ENCODE peak calls at places on chromosomes 1 and 21, in ten cellular contexts. Q is pons; U is effector CD8-positive, alpha-beta T cell; R is T-cell; X is H54; K is heart right ventricle; T is adipocyte; V is NCI-H345; D is CD8-positive, alpha-beta memory T cell; W is amniotic stem cell. F is an unnamed sample.

GRCh38 chr1:248815407-248816034 is 10.2 kb downstream of the SH3BP5L start:
- DNase-seq in R (no peak), T (no peak), K (no peak), Q (no peak), D (no peak), X (no peak), V (no peak), U (no peak), W (no peak), F (no peak)

GRCh38 chr21:42754270-42754933 is 101.0 kb downstream of the PDE9A start:
- DNase-seq in T (no peak), U (no peak), W (no peak), D (no peak), V (no peak), X (no peak), Q (no peak), R (no peak), K (no peak), F (no peak)

GRCh38 chr1:155141799-155142198 is 1.5 kb upstream of the DPM3 start:
- DNase-seq in U (no peak), R (no peak), T (no peak), Q (no peak), K (no peak), V (no peak), X (no peak), D (no peak), W (no peak), F (no peak)

GRCh38 chr1:100613817-100614559 is 76.0 kb downstream of the GPR88 start:
- DNase-seq in T (no peak), U (no peak), W (no peak), V (no peak), K (no peak), R (no peak), D (peak), Q (no peak), X (no peak), F (no peak)

GRCh38 chr1:198623920-198624647 is 14.8 kb upstream of the PTPRC start:
- DNase-seq in Q (no peak), K (no peak), W (no peak), D (no peak), R (no peak), T (peak), V (no peak), U (no peak), X (no peak), F (no peak)

GRCh38 chr1:24507423-24507804 is 4.8 kb downstream of the RCAN3 start:
- DNase-seq in R (no peak), U (no peak), X (no peak), D (peak), V (no peak), Q (no peak), T (no peak), W (no peak), K (no peak), F (no peak)

GRCh38 chr1:179516976-179517705 is 58.6 kb downstream of the NPHS2 start:
- DNase-seq in T (no peak), W (no peak), Q (no peak), K (no peak), R (no peak), X (no peak), V (no peak), D (no peak), U (no peak), F (no peak)

GRCh38 chr1:201510734-201511133 is 3.8 kb upstream of the CSRP1 start:
- DNase-seq in X (no peak), R (no peak), V (no peak), D (no peak), W (no peak), K (no peak), Q (no peak), T (no peak), U (no peak), F (no peak)

GRCh38 chr1:192762265-192762664 is 46.6 kb upstream of the RGS2 start:
- DNase-seq in X (no peak), U (no peak), D (no peak), T (no peak), V (no peak), Q (no peak), K (no peak), R (no peak), W (no peak), F (no peak)

GRCh38 chr1:27993241-27993640 is 33.5 kb downstream of the XKR8 start:
- DNase-seq in D (no peak), X (no peak), V (no peak), R (peak), W (no peak), Q (no peak), K (no peak), T (no peak), U (no peak), F (no peak)

GRCh38 chr21:24205317-24205716 is 1402.0 kb downstream of the MRPL39 start:
- DNase-seq in U (no peak), Q (no peak), T (peak), D (no peak), X (no peak), R (no peak), W (no peak), K (no peak), V (no peak), F (no peak)

GRCh38 chr1:119327436-119328155 is 41.0 kb upstream of the HAO2 start:
- DNase-seq in X (no peak), V (peak), U (no peak), W (no peak), D (no peak), R (peak), K (no peak), Q (peak), T (peak), F (no peak)

GRCh38 chr1:29033829-29034466 is 89.8 kb downstream of the TMEM200B start:
- DNase-seq in W (peak), Q (peak), K (no peak), U (no peak), D (peak), X (no peak), R (no peak), V (peak), T (peak), F (peak)

GRCh38 chr1:1434131-1434811 is 1.2 kb upstream of the VWA1 start:
- DNase-seq in T (no peak), Q (peak), K (peak), R (no peak), U (no peak), D (no peak), X (no peak), W (no peak), V (no peak), F (no peak)

GRCh38 chr1:68703921-68704354 is 207.1 kb upstream of the DEPDC1 start:
- DNase-seq in Q (no peak), D (no peak), R (no peak), U (no peak), V (no peak), K (no peak), X (no peak), T (no peak), W (no peak), F (no peak)

GRCh38 chr1:29539971-29540370 is 303.6 kb downstream of the PTPRU start:
- DNase-seq in U (no peak), K (no peak), R (no peak), W (no peak), T (no peak), X (no peak), Q (no peak), V (no peak), D (no peak), F (no peak)

GRCh38 chr21:45341779-45342178 is 54.1 kb upstream of the POFUT2 start:
- DNase-seq in X (no peak), K (no peak), T (no peak), U (no peak), Q (no peak), D (no peak), R (no peak), W (no peak), V (peak), F (no peak)

GRCh38 chr1:58992643-58993042 is 208.8 kb upstream of the JUN start:
- DNase-seq in U (no peak), R (no peak), V (no peak), D (no peak), T (no peak), W (no peak), Q (no peak), X (no peak), K (no peak), F (no peak)

GRCh38 chr1:229848762-229849677 is 218.0 kb upstream of the GALNT2 start:
- DNase-seq in W (no peak), T (peak), R (no peak), U (no peak), K (no peak), X (peak), V (no peak), D (no peak), Q (no peak), F (peak)

GRCh38 chr1:179251675-179252074 is 22.2 kb upstream of the ABL2 start:
- DNase-seq in R (no peak), T (peak), Q (peak), K (no peak), W (peak), X (peak), V (peak), D (peak), U (no peak), F (peak)

GRCh38 chr21:25370311-25370744 is 237.0 kb downstream of the MRPL39 start:
- DNase-seq in U (no peak), X (peak), V (no peak), T (peak), K (no peak), W (peak), R (no peak), Q (no peak), D (no peak), F (peak)

GRCh38 chr1:68120136-68120791 is 69.8 kb upstream of the DIRAS3 start:
- DNase-seq in V (peak), W (peak), D (no peak), Q (peak), U (no peak), T (peak), R (no peak), X (peak), K (no peak), F (peak)

GRCh38 chr1:20735581-20736111 is 3.1 kb upstream of the SH2D5 start:
- DNase-seq in V (peak), T (no peak), K (no peak), D (no peak), Q (no peak), X (no peak), W (no peak), U (no peak), R (no peak), F (peak)

GRCh38 chr1:204321665-204322064 is 38.1 kb downstream of the PLEKHA6 start:
- DNase-seq in D (no peak), Q (no peak), R (no peak), V (no peak), W (no peak), U (no peak), K (no peak), X (no peak), T (peak), F (no peak)

GRCh38 chr1:61182049-61182448 is 99.7 kb downstream of the NFIA start:
- DNase-seq in W (no peak), K (no peak), T (peak), V (no peak), X (no peak), R (no peak), D (no peak), U (no peak), Q (peak), F (no peak)

GRCh38 chr1:36323636-36324321 is at the start of gene EVA1B:
- DNase-seq in D (peak), W (peak), K (peak), T (peak), Q (no peak), U (no peak), R (peak), X (no peak), V (peak), F (peak)

GRCh38 chr21:17612565-17613241 is at the start of gene BTG3:
- DNase-seq in W (peak), D (peak), X (peak), U (peak), R (peak), Q (peak), T (peak), K (peak), V (peak), F (peak)

GRCh38 chr1:213571843-213572242 is 415.9 kb upstream of the PROX1 start:
- DNase-seq in X (no peak), W (no peak), D (no peak), R (no peak), U (no peak), T (no peak), V (no peak), Q (no peak), K (no peak), F (no peak)

GRCh38 chr1:62364726-62365125 is 45.5 kb upstream of the KANK4 start:
- DNase-seq in V (no peak), K (no peak), D (no peak), W (no peak), T (peak), Q (no peak), X (no peak), U (no peak), R (no peak), F (no peak)

GRCh38 chr1:27566462-27567182 is 37.3 kb downstream of the AHDC1 start:
- DNase-seq in W (no peak), U (no peak), D (no peak), T (no peak), R (no peak), X (no peak), V (no peak), Q (no peak), K (no peak), F (no peak)

GRCh38 chr1:173410133-173410793 is 66.9 kb upstream of the PRDX6 start:
- DNase-seq in X (no peak), D (peak), R (no peak), Q (no peak), T (no peak), K (no peak), U (no peak), V (no peak), W (no peak), F (no peak)

GRCh38 chr1:159934136-159935039 is 9.1 kb upstream of the TAGLN2 start:
- DNase-seq in V (no peak), R (no peak), D (no peak), W (no peak), T (no peak), Q (no peak), U (no peak), K (no peak), X (no peak), F (no peak)

GRCh38 chr1:168360622-168361021 is 79.9 kb downstream of the TBX19 start:
- DNase-seq in W (no peak), Q (no peak), R (no peak), X (no peak), K (no peak), U (no peak), T (no peak), V (no peak), D (no peak), F (no peak)

GRCh38 chr1:37325010-37325409 is 149.4 kb upstream of the ZC3H12A start:
- DNase-seq in T (no peak), K (no peak), R (no peak), W (no peak), D (no peak), U (no peak), X (no peak), Q (peak), V (peak), F (no peak)

GRCh38 chr1:170068923-170069322 is 5.6 kb downstream of the KIFAP3 start:
- DNase-seq in V (no peak), K (no peak), T (no peak), X (no peak), Q (no peak), D (no peak), R (no peak), W (no peak), U (no peak), F (no peak)

GRCh38 chr1:241839369-241839990 is 8.5 kb upstream of the EXO1 start:
- DNase-seq in Q (no peak), V (no peak), R (no peak), D (no peak), W (no peak), T (no peak), X (no peak), K (no peak), U (no peak), F (no peak)

F was measured in RKO.